ENCODE peak calls at places on chromosomes 11 and 22, in six cellular contexts. Y is AG10803, R is kidney glomerular epithelial cell, L is NCI-H1092, F is type B pancreatic cell, J is tibial nerve. Z is an unnamed sample.

GRCh38 chr11:92707665-92708064 is 261.8 kb upstream of the MTNR1B start:
- DNase-seq in Y (peak; percentile 8), J (no peak), F (no peak), L (no peak), R (no peak), Z (no peak)

GRCh38 chr11:86138958-86139357 is 70.1 kb upstream of the PICALM start:
- DNase-seq in F (no peak), R (no peak), Y (no peak), L (no peak), J (no peak), Z (no peak)

GRCh38 chr22:45009881-45010531 is at the start of gene PHF21B:
- DNase-seq in F (peak; percentile 89), Y (peak; percentile 13), L (peak; percentile 20), R (no peak), J (no peak), Z (no peak)

GRCh38 chr11:129999407-129999806 is 3.2 kb downstream of the PRDM10 start:
- DNase-seq in J (no peak), R (no peak), Y (no peak), L (no peak), F (no peak), Z (no peak)

GRCh38 chr11:114318361-114318760 is 22.2 kb downstream of the NNMT start:
- DNase-seq in R (no peak), Y (no peak), J (no peak), L (no peak), F (no peak), Z (no peak)

GRCh38 chr11:73393011-73393380 is 16.8 kb downstream of the RELT start:
- DNase-seq in L (no peak), F (no peak), J (no peak), Y (no peak), R (no peak), Z (no peak)

GRCh38 chr11:126989942-126990715 is 10.4 kb downstream of the KIRREL3 start:
- DNase-seq in L (peak; percentile 87), F (peak; percentile 82), Y (peak; percentile 79), R (peak; percentile 67), J (peak; percentile 65), Z (peak; percentile 60)

GRCh38 chr22:50699754-50700386 is 27.2 kb downstream of the SHANK3 start:
- DNase-seq in R (no peak), F (no peak), Y (no peak), L (no peak), J (no peak), Z (no peak)

GRCh38 chr22:17921871-17922821 is 102.2 kb downstream of the MICAL3 start:
- DNase-seq in R (peak; percentile 37), Y (no peak), J (no peak), L (no peak), F (no peak), Z (no peak)

GRCh38 chr22:49960159-49960966 is at the start of gene PIM3:
- DNase-seq in R (peak; percentile 86), F (peak; percentile 94), Y (peak; percentile 97), L (peak; percentile 78), J (peak; percentile 86), Z (no peak)

GRCh38 chr22:45828836-45829235 is 148.1 kb downstream of the WNT7B start:
- DNase-seq in J (no peak), R (no peak), L (no peak), Y (peak; percentile 21), F (no peak), Z (no peak)

GRCh38 chr11:102288745-102289083 is 28.6 kb upstream of the BIRC3 start:
- DNase-seq in F (no peak), R (no peak), L (no peak), Y (no peak), J (no peak), Z (no peak)